ENCODE peak calls at places on chromosomes 12 and 14, in ten cellular contexts. One of them, this sample, is unnamed.

GRCh38 chr14:61171687-61172086 is 109.5 kb downstream of the TMEM30B start:
- DNase-seq in mesothelial cell of epicardium: no peak
- DNase-seq in NCI-H1417: no peak
- DNase-seq in activated T-cell treated with anti-CD3 and anti-CD28 coated beads, Interleukin-2, amount 50 U/mL, for 1 hour: no peak
- DNase-seq in HuH-7.5: no peak
- DNase-seq in glutamatergic neuron: no peak
- DNase-seq in uterus: no peak
- DNase-seq in pons: no peak
- DNase-seq in RWPE1: no peak
- DNase-seq in posterior vena cava: no peak
- DNase-seq in this sample: no peak

GRCh38 chr12:26863515-26863914 is 30.5 kb upstream of the ITPR2 start:
- DNase-seq in glutamatergic neuron: no peak
- DNase-seq in pons: no peak
- DNase-seq in NCI-H1417: no peak
- DNase-seq in RWPE1: no peak
- DNase-seq in mesothelial cell of epicardium: no peak
- DNase-seq in uterus: no peak
- DNase-seq in activated T-cell treated with anti-CD3 and anti-CD28 coated beads, Interleukin-2, amount 50 U/mL, for 1 hour: no peak
- DNase-seq in HuH-7.5: no peak
- DNase-seq in posterior vena cava: no peak
- DNase-seq in this sample: no peak

GRCh38 chr14:54672688-54673087 is 105.8 kb downstream of the SAMD4A start:
- DNase-seq in posterior vena cava: no peak
- DNase-seq in NCI-H1417: no peak
- DNase-seq in activated T-cell treated with anti-CD3 and anti-CD28 coated beads, Interleukin-2, amount 50 U/mL, for 1 hour: no peak
- DNase-seq in RWPE1: no peak
- DNase-seq in uterus: no peak
- DNase-seq in mesothelial cell of epicardium: no peak
- DNase-seq in HuH-7.5: no peak
- DNase-seq in glutamatergic neuron: no peak
- DNase-seq in pons: no peak
- DNase-seq in this sample: no peak

GRCh38 chr12:108838194-108839010 is 19.0 kb downstream of the SSH1 start:
- DNase-seq in HuH-7.5: no peak
- DNase-seq in posterior vena cava: peak; percentile 96
- DNase-seq in uterus: peak; percentile 81
- DNase-seq in mesothelial cell of epicardium: no peak
- DNase-seq in pons: no peak
- DNase-seq in NCI-H1417: no peak
- DNase-seq in glutamatergic neuron: no peak
- DNase-seq in RWPE1: peak; percentile 96
- DNase-seq in activated T-cell treated with anti-CD3 and anti-CD28 coated beads, Interleukin-2, amount 50 U/mL, for 1 hour: peak; percentile 58
- DNase-seq in this sample: peak; percentile 36

GRCh38 chr12:7162691-7163114 is 26.8 kb upstream of the PEX5 start:
- DNase-seq in posterior vena cava: no peak
- DNase-seq in uterus: no peak
- DNase-seq in RWPE1: peak; percentile 68
- DNase-seq in pons: no peak
- DNase-seq in HuH-7.5: peak; percentile 59
- DNase-seq in mesothelial cell of epicardium: peak; percentile 62
- DNase-seq in activated T-cell treated with anti-CD3 and anti-CD28 coated beads, Interleukin-2, amount 50 U/mL, for 1 hour: peak; percentile 32
- DNase-seq in glutamatergic neuron: no peak
- DNase-seq in NCI-H1417: peak; percentile 72
- DNase-seq in this sample: peak; percentile 7

GRCh38 chr12:78887008-78887407 is 22.4 kb downstream of the SYT1 start:
- DNase-seq in uterus: no peak
- DNase-seq in glutamatergic neuron: no peak
- DNase-seq in posterior vena cava: no peak
- DNase-seq in mesothelial cell of epicardium: no peak
- DNase-seq in HuH-7.5: no peak
- DNase-seq in pons: no peak
- DNase-seq in activated T-cell treated with anti-CD3 and anti-CD28 coated beads, Interleukin-2, amount 50 U/mL, for 1 hour: no peak
- DNase-seq in RWPE1: peak; percentile 24
- DNase-seq in NCI-H1417: no peak
- DNase-seq in this sample: no peak

GRCh38 chr14:53458368-53458814 is 305.3 kb upstream of the DDHD1 start:
- DNase-seq in pons: no peak
- DNase-seq in glutamatergic neuron: no peak
- DNase-seq in HuH-7.5: no peak
- DNase-seq in RWPE1: peak; percentile 62
- DNase-seq in uterus: no peak
- DNase-seq in mesothelial cell of epicardium: no peak
- DNase-seq in activated T-cell treated with anti-CD3 and anti-CD28 coated beads, Interleukin-2, amount 50 U/mL, for 1 hour: no peak
- DNase-seq in NCI-H1417: no peak
- DNase-seq in posterior vena cava: no peak
- DNase-seq in this sample: no peak

GRCh38 chr12:104121001-104121400 is 17.0 kb downstream of the NFYB start:
- DNase-seq in activated T-cell treated with anti-CD3 and anti-CD28 coated beads, Interleukin-2, amount 50 U/mL, for 1 hour: no peak
- DNase-seq in RWPE1: peak; percentile 35
- DNase-seq in NCI-H1417: no peak
- DNase-seq in mesothelial cell of epicardium: no peak
- DNase-seq in uterus: no peak
- DNase-seq in glutamatergic neuron: no peak
- DNase-seq in HuH-7.5: no peak
- DNase-seq in posterior vena cava: no peak
- DNase-seq in pons: peak; percentile 58
- DNase-seq in this sample: no peak

GRCh38 chr14:89303452-89304435 is 113.3 kb downstream of the FOXN3 start:
- DNase-seq in uterus: peak; percentile 65
- DNase-seq in HuH-7.5: no peak
- DNase-seq in activated T-cell treated with anti-CD3 and anti-CD28 coated beads, Interleukin-2, amount 50 U/mL, for 1 hour: peak; percentile 19
- DNase-seq in NCI-H1417: peak; percentile 95
- DNase-seq in mesothelial cell of epicardium: no peak
- DNase-seq in pons: peak; percentile 85
- DNase-seq in RWPE1: peak; percentile 16
- DNase-seq in posterior vena cava: peak; percentile 90
- DNase-seq in glutamatergic neuron: no peak
- DNase-seq in this sample: no peak

GRCh38 chr12:64722835-64723234 is 36.4 kb downstream of the GNS start:
- DNase-seq in mesothelial cell of epicardium: no peak
- DNase-seq in pons: no peak
- DNase-seq in uterus: no peak
- DNase-seq in HuH-7.5: no peak
- DNase-seq in posterior vena cava: no peak
- DNase-seq in NCI-H1417: no peak
- DNase-seq in glutamatergic neuron: no peak
- DNase-seq in RWPE1: no peak
- DNase-seq in activated T-cell treated with anti-CD3 and anti-CD28 coated beads, Interleukin-2, amount 50 U/mL, for 1 hour: no peak
- DNase-seq in this sample: no peak

GRCh38 chr14:68781161-68782021 is 11.5 kb downstream of the ZFP36L1 start:
- DNase-seq in posterior vena cava: peak; percentile 83
- DNase-seq in activated T-cell treated with anti-CD3 and anti-CD28 coated beads, Interleukin-2, amount 50 U/mL, for 1 hour: peak; percentile 68
- DNase-seq in uterus: peak; percentile 44
- DNase-seq in HuH-7.5: no peak
- DNase-seq in glutamatergic neuron: peak; percentile 4
- DNase-seq in pons: no peak
- DNase-seq in mesothelial cell of epicardium: no peak
- DNase-seq in NCI-H1417: no peak
- DNase-seq in RWPE1: no peak
- DNase-seq in this sample: peak; percentile 79

GRCh38 chr14:39015360-39015961 is 87.6 kb downstream of the SEC23A start:
- DNase-seq in pons: peak; percentile 88
- DNase-seq in glutamatergic neuron: no peak
- DNase-seq in NCI-H1417: peak; percentile 54
- DNase-seq in uterus: no peak
- DNase-seq in HuH-7.5: no peak
- DNase-seq in posterior vena cava: no peak
- DNase-seq in activated T-cell treated with anti-CD3 and anti-CD28 coated beads, Interleukin-2, amount 50 U/mL, for 1 hour: no peak
- DNase-seq in RWPE1: peak; percentile 38
- DNase-seq in mesothelial cell of epicardium: no peak
- DNase-seq in this sample: no peak

GRCh38 chr12:56129210-56129691 is 1.2 kb downstream of the ESYT1 start:
- DNase-seq in NCI-H1417: peak; percentile 21
- DNase-seq in RWPE1: peak; percentile 54
- DNase-seq in posterior vena cava: peak; percentile 92
- DNase-seq in mesothelial cell of epicardium: peak; percentile 66
- DNase-seq in activated T-cell treated with anti-CD3 and anti-CD28 coated beads, Interleukin-2, amount 50 U/mL, for 1 hour: peak; percentile 78
- DNase-seq in glutamatergic neuron: peak; percentile 70
- DNase-seq in uterus: peak; percentile 76
- DNase-seq in HuH-7.5: no peak
- DNase-seq in pons: no peak
- DNase-seq in this sample: peak; percentile 73

GRCh38 chr14:92568621-92569479 is 55.3 kb downstream of the RIN3 start:
- DNase-seq in NCI-H1417: no peak
- DNase-seq in glutamatergic neuron: no peak
- DNase-seq in posterior vena cava: no peak
- DNase-seq in mesothelial cell of epicardium: no peak
- DNase-seq in RWPE1: no peak
- DNase-seq in pons: no peak
- DNase-seq in activated T-cell treated with anti-CD3 and anti-CD28 coated beads, Interleukin-2, amount 50 U/mL, for 1 hour: peak; percentile 48
- DNase-seq in HuH-7.5: no peak
- DNase-seq in uterus: no peak
- DNase-seq in this sample: no peak

GRCh38 chr14:53596845-53597525 is 359.6 kb downstream of the BMP4 start:
- DNase-seq in pons: no peak
- DNase-seq in glutamatergic neuron: no peak
- DNase-seq in uterus: no peak
- DNase-seq in activated T-cell treated with anti-CD3 and anti-CD28 coated beads, Interleukin-2, amount 50 U/mL, for 1 hour: no peak
- DNase-seq in posterior vena cava: no peak
- DNase-seq in mesothelial cell of epicardium: no peak
- DNase-seq in RWPE1: no peak
- DNase-seq in NCI-H1417: no peak
- DNase-seq in HuH-7.5: no peak
- DNase-seq in this sample: no peak

GRCh38 chr12:103020839-103021238 is 63.4 kb downstream of the ASCL1 start:
- DNase-seq in RWPE1: no peak
- DNase-seq in NCI-H1417: no peak
- DNase-seq in pons: no peak
- DNase-seq in uterus: no peak
- DNase-seq in mesothelial cell of epicardium: no peak
- DNase-seq in activated T-cell treated with anti-CD3 and anti-CD28 coated beads, Interleukin-2, amount 50 U/mL, for 1 hour: no peak
- DNase-seq in glutamatergic neuron: no peak
- DNase-seq in HuH-7.5: no peak
- DNase-seq in posterior vena cava: no peak
- DNase-seq in this sample: no peak

GRCh38 chr14:41972531-41972930 is 365.9 kb downstream of the LRFN5 start:
- DNase-seq in glutamatergic neuron: no peak
- DNase-seq in NCI-H1417: no peak
- DNase-seq in pons: no peak
- DNase-seq in RWPE1: no peak
- DNase-seq in uterus: no peak
- DNase-seq in HuH-7.5: no peak
- DNase-seq in posterior vena cava: no peak
- DNase-seq in activated T-cell treated with anti-CD3 and anti-CD28 coated beads, Interleukin-2, amount 50 U/mL, for 1 hour: no peak
- DNase-seq in mesothelial cell of epicardium: no peak
- DNase-seq in this sample: no peak

GRCh38 chr12:108338915-108339657 is at the start of gene CMKLR1:
- DNase-seq in RWPE1: no peak
- DNase-seq in uterus: peak; percentile 59
- DNase-seq in posterior vena cava: peak; percentile 90
- DNase-seq in glutamatergic neuron: no peak
- DNase-seq in activated T-cell treated with anti-CD3 and anti-CD28 coated beads, Interleukin-2, amount 50 U/mL, for 1 hour: no peak
- DNase-seq in NCI-H1417: no peak
- DNase-seq in pons: peak; percentile 29
- DNase-seq in mesothelial cell of epicardium: no peak
- DNase-seq in HuH-7.5: no peak
- DNase-seq in this sample: no peak

GRCh38 chr14:69298131-69299071 is 38.4 kb downstream of the GALNT16 start:
- DNase-seq in pons: no peak
- DNase-seq in mesothelial cell of epicardium: no peak
- DNase-seq in NCI-H1417: peak; percentile 55
- DNase-seq in RWPE1: no peak
- DNase-seq in activated T-cell treated with anti-CD3 and anti-CD28 coated beads, Interleukin-2, amount 50 U/mL, for 1 hour: no peak
- DNase-seq in uterus: no peak
- DNase-seq in glutamatergic neuron: no peak
- DNase-seq in HuH-7.5: no peak
- DNase-seq in posterior vena cava: no peak
- DNase-seq in this sample: no peak

GRCh38 chr12:1644523-1645438 is 15.8 kb downstream of the WNT5B start:
- DNase-seq in uterus: peak; percentile 82
- DNase-seq in HuH-7.5: no peak
- DNase-seq in glutamatergic neuron: peak; percentile 51
- DNase-seq in mesothelial cell of epicardium: peak; percentile 73
- DNase-seq in NCI-H1417: peak; percentile 72
- DNase-seq in activated T-cell treated with anti-CD3 and anti-CD28 coated beads, Interleukin-2, amount 50 U/mL, for 1 hour: no peak
- DNase-seq in pons: peak; percentile 94
- DNase-seq in RWPE1: peak; percentile 34
- DNase-seq in posterior vena cava: peak; percentile 94
- DNase-seq in this sample: no peak

GRCh38 chr14:65269732-65270131 is 142.8 kb upstream of the FUT8 start:
- DNase-seq in HuH-7.5: no peak
- DNase-seq in mesothelial cell of epicardium: no peak
- DNase-seq in pons: no peak
- DNase-seq in uterus: no peak
- DNase-seq in RWPE1: no peak
- DNase-seq in posterior vena cava: no peak
- DNase-seq in glutamatergic neuron: no peak
- DNase-seq in activated T-cell treated with anti-CD3 and anti-CD28 coated beads, Interleukin-2, amount 50 U/mL, for 1 hour: no peak
- DNase-seq in NCI-H1417: no peak
- DNase-seq in this sample: no peak

GRCh38 chr14:24818054-24818822 is 184.2 kb upstream of the GZMB start:
- DNase-seq in HuH-7.5: no peak
- DNase-seq in pons: no peak
- DNase-seq in posterior vena cava: no peak
- DNase-seq in NCI-H1417: no peak
- DNase-seq in mesothelial cell of epicardium: no peak
- DNase-seq in activated T-cell treated with anti-CD3 and anti-CD28 coated beads, Interleukin-2, amount 50 U/mL, for 1 hour: no peak
- DNase-seq in RWPE1: no peak
- DNase-seq in uterus: no peak
- DNase-seq in glutamatergic neuron: no peak
- DNase-seq in this sample: no peak

GRCh38 chr14:80872645-80873044 is 68.9 kb downstream of the CEP128 start:
- DNase-seq in posterior vena cava: no peak
- DNase-seq in RWPE1: no peak
- DNase-seq in pons: no peak
- DNase-seq in NCI-H1417: no peak
- DNase-seq in activated T-cell treated with anti-CD3 and anti-CD28 coated beads, Interleukin-2, amount 50 U/mL, for 1 hour: no peak
- DNase-seq in uterus: no peak
- DNase-seq in HuH-7.5: no peak
- DNase-seq in glutamatergic neuron: no peak
- DNase-seq in mesothelial cell of epicardium: no peak
- DNase-seq in this sample: no peak

GRCh38 chr14:94681300-94682060 is 69.3 kb downstream of the SERPINA3 start:
- DNase-seq in activated T-cell treated with anti-CD3 and anti-CD28 coated beads, Interleukin-2, amount 50 U/mL, for 1 hour: no peak
- DNase-seq in glutamatergic neuron: no peak
- DNase-seq in pons: peak; percentile 9
- DNase-seq in NCI-H1417: no peak
- DNase-seq in uterus: no peak
- DNase-seq in mesothelial cell of epicardium: no peak
- DNase-seq in RWPE1: peak; percentile 59
- DNase-seq in posterior vena cava: no peak
- DNase-seq in HuH-7.5: peak; percentile 62
- DNase-seq in this sample: no peak

GRCh38 chr12:92365333-92365732 is 219.7 kb upstream of the BTG1 start:
- DNase-seq in uterus: no peak
- DNase-seq in activated T-cell treated with anti-CD3 and anti-CD28 coated beads, Interleukin-2, amount 50 U/mL, for 1 hour: no peak
- DNase-seq in RWPE1: no peak
- DNase-seq in mesothelial cell of epicardium: no peak
- DNase-seq in pons: no peak
- DNase-seq in glutamatergic neuron: no peak
- DNase-seq in HuH-7.5: no peak
- DNase-seq in NCI-H1417: no peak
- DNase-seq in posterior vena cava: no peak
- DNase-seq in this sample: no peak

GRCh38 chr12:127381043-127381668 is 885.8 kb upstream of the TMEM132C start:
- DNase-seq in posterior vena cava: no peak
- DNase-seq in glutamatergic neuron: peak; percentile 73
- DNase-seq in uterus: no peak
- DNase-seq in mesothelial cell of epicardium: peak; percentile 76
- DNase-seq in NCI-H1417: peak; percentile 33
- DNase-seq in activated T-cell treated with anti-CD3 and anti-CD28 coated beads, Interleukin-2, amount 50 U/mL, for 1 hour: peak; percentile 35
- DNase-seq in pons: peak; percentile 24
- DNase-seq in RWPE1: peak; percentile 65
- DNase-seq in HuH-7.5: peak; percentile 55
- DNase-seq in this sample: no peak

GRCh38 chr12:104715562-104716182 is 242.4 kb downstream of the SLC41A2 start:
- DNase-seq in glutamatergic neuron: peak; percentile 32
- DNase-seq in pons: no peak
- DNase-seq in NCI-H1417: peak; percentile 34
- DNase-seq in RWPE1: no peak
- DNase-seq in uterus: no peak
- DNase-seq in activated T-cell treated with anti-CD3 and anti-CD28 coated beads, Interleukin-2, amount 50 U/mL, for 1 hour: no peak
- DNase-seq in posterior vena cava: no peak
- DNase-seq in mesothelial cell of epicardium: no peak
- DNase-seq in HuH-7.5: no peak
- DNase-seq in this sample: no peak

GRCh38 chr14:101082036-101082435 is 178.5 kb upstream of the RTL1 start:
- DNase-seq in glutamatergic neuron: no peak
- DNase-seq in NCI-H1417: no peak
- DNase-seq in HuH-7.5: no peak
- DNase-seq in mesothelial cell of epicardium: no peak
- DNase-seq in RWPE1: no peak
- DNase-seq in posterior vena cava: no peak
- DNase-seq in activated T-cell treated with anti-CD3 and anti-CD28 coated beads, Interleukin-2, amount 50 U/mL, for 1 hour: no peak
- DNase-seq in uterus: no peak
- DNase-seq in pons: no peak
- DNase-seq in this sample: no peak

This sample was measured in central memory CD4-positive, alpha-beta T cell.